ENCODE peak calls at places on chromosomes 3 and 15, in nine cellular contexts. F, G, L, Y, B, X, J, E and P are unnamed samples.

GRCh38 chr3:46908986-46909534 is 31.5 kb downstream of the PTH1R start:
- DNase-seq in F (no peak), G (no peak), L (no peak), Y (no peak), B (no peak), X (no peak), J (no peak), E (no peak), P (no peak)

GRCh38 chr15:45084163-45084562 is 29.8 kb downstream of the DUOX2 start:
- DNase-seq in F (no peak), G (no peak), L (no peak), Y (no peak), B (no peak), X (no peak), J (no peak), E (no peak), P (no peak)

GRCh38 chr15:65332662-65333440 is 28.4 kb downstream of the RNU5B-1 start:
- DNase-seq in F (no peak), G (no peak), L (no peak), Y (no peak), B (no peak), X (no peak), J (no peak), E (no peak), P (no peak)

GRCh38 chr3:62371735-62372591 is 1.4 kb downstream of the FEZF2 start:
- DNase-seq in F (no peak), G (no peak), L (no peak), Y (no peak), B (no peak), X (no peak), J (no peak), E (no peak), P (peak)

GRCh38 chr3:152835311-152836102 is 576 bp downstream of the P2RY1 start:
- DNase-seq in F (peak), G (peak), L (peak), Y (no peak), B (no peak), X (no peak), J (no peak), E (no peak), P (peak)

GRCh38 chr15:56805466-56806146 is 72.3 kb upstream of the ZNF280D start:
- DNase-seq in F (no peak), G (peak), L (peak), Y (no peak), B (no peak), X (no peak), J (no peak), E (no peak), P (peak)

GRCh38 chr3:19457449-19457848 is 309.1 kb downstream of the KCNH8 start:
- DNase-seq in F (no peak), G (no peak), L (peak), Y (no peak), B (no peak), X (no peak), J (no peak), E (no peak), P (no peak)

GRCh38 chr3:55270976-55271375 is 216.1 kb downstream of the WNT5A start:
- DNase-seq in F (no peak), G (peak), L (no peak), Y (no peak), B (no peak), X (no peak), J (no peak), E (no peak), P (peak)

GRCh38 chr3:186458306-186459107 is 85.7 kb downstream of the CRYGS start:
- DNase-seq in F (no peak), G (no peak), L (peak), Y (no peak), B (no peak), X (no peak), J (no peak), E (no peak), P (no peak)

GRCh38 chr3:181941250-181941649 is 229.5 kb downstream of the SOX2 start:
- DNase-seq in F (no peak), G (no peak), L (no peak), Y (no peak), B (no peak), X (no peak), J (no peak), E (no peak), P (no peak)

GRCh38 chr3:156395961-156396700 is 158.8 kb downstream of the SSR3 start:
- DNase-seq in F (no peak), G (peak), L (peak), Y (no peak), B (no peak), X (no peak), J (no peak), E (no peak), P (peak)

GRCh38 chr3:187983484-187984124 is 170.4 kb upstream of the LPP start:
- DNase-seq in F (no peak), G (no peak), L (no peak), Y (no peak), B (no peak), X (no peak), J (no peak), E (no peak), P (peak)

GRCh38 chr3:184338538-184338945 is 1.1 kb downstream of the FAM131A start:
- DNase-seq in F (peak), G (peak), L (peak), Y (peak), B (no peak), X (peak), J (no peak), E (no peak), P (peak)

GRCh38 chr15:80234883-80235282 is 17.1 kb downstream of the CTXND1 start:
- DNase-seq in F (no peak), G (peak), L (no peak), Y (no peak), B (no peak), X (peak), J (no peak), E (peak), P (peak)

GRCh38 chr3:24164967-24165366 is 219.9 kb downstream of the NR1D2 start:
- DNase-seq in F (no peak), G (no peak), L (no peak), Y (no peak), B (no peak), X (no peak), J (no peak), E (no peak), P (no peak)

GRCh38 chr15:101528917-101529299 is 39.4 kb upstream of the PCSK6 start:
- DNase-seq in F (no peak), G (no peak), L (no peak), Y (no peak), B (no peak), X (no peak), J (no peak), E (no peak), P (no peak)

GRCh38 chr3:65545429-65545828 is 493.3 kb downstream of the MAGI1 start:
- DNase-seq in F (no peak), G (peak), L (peak), Y (no peak), B (no peak), X (no peak), J (no peak), E (no peak), P (peak)

GRCh38 chr3:196712514-196713413 is 587 bp downstream of the PIGX start:
- DNase-seq in F (peak), G (peak), L (peak), Y (peak), B (peak), X (peak), J (peak), E (peak), P (peak)

GRCh38 chr15:78988361-78988911 is 43.6 kb upstream of the CTSH start:
- DNase-seq in F (peak), G (peak), L (peak), Y (no peak), B (no peak), X (no peak), J (no peak), E (no peak), P (peak)

GRCh38 chr3:88203537-88204143 is 53.9 kb downstream of the C3orf38 start:
- DNase-seq in F (peak), G (peak), L (peak), Y (peak), B (peak), X (no peak), J (no peak), E (peak), P (peak)

GRCh38 chr15:90934949-90935751 is at the start of gene UNC45A:
- DNase-seq in F (peak), G (peak), L (peak), Y (peak), B (peak), X (peak), J (peak), E (peak), P (peak)

GRCh38 chr3:170470063-170471006 is 51.7 kb downstream of the CLDN11 start:
- DNase-seq in F (peak), G (peak), L (no peak), Y (peak), B (no peak), X (peak), J (no peak), E (no peak), P (peak)

GRCh38 chr3:184791134-184791533 is 20.8 kb upstream of the VPS8 start:
- DNase-seq in F (no peak), G (no peak), L (no peak), Y (no peak), B (no peak), X (peak), J (no peak), E (no peak), P (no peak)

GRCh38 chr3:152257246-152258074 is 11.3 kb upstream of the MBNL1 start:
- DNase-seq in F (no peak), G (peak), L (no peak), Y (no peak), B (no peak), X (no peak), J (no peak), E (no peak), P (no peak)

GRCh38 chr3:112302881-112303761 is 9.1 kb upstream of the SLC9C1 start:
- DNase-seq in F (no peak), G (peak), L (no peak), Y (peak), B (no peak), X (no peak), J (no peak), E (no peak), P (no peak)

GRCh38 chr3:82595530-82595929 is 834.1 kb upstream of the GBE1 start:
- DNase-seq in F (no peak), G (no peak), L (no peak), Y (no peak), B (no peak), X (no peak), J (no peak), E (no peak), P (no peak)

GRCh38 chr15:92328207-92328606 is 65.5 kb upstream of the ST8SIA2 start:
- DNase-seq in F (no peak), G (no peak), L (no peak), Y (no peak), B (no peak), X (no peak), J (no peak), E (no peak), P (peak)

GRCh38 chr3:38521391-38521987 is 25.3 kb downstream of the EXOG start:
- DNase-seq in F (peak), G (peak), L (peak), Y (peak), B (peak), X (peak), J (peak), E (peak), P (peak)

GRCh38 chr15:40217166-40217785 is 21.6 kb upstream of the PAK6 start:
- DNase-seq in F (peak), G (peak), L (peak), Y (peak), B (peak), X (peak), J (peak), E (no peak), P (peak)

GRCh38 chr3:68666409-68667193 is 265.7 kb downstream of the TAFA4 start:
- DNase-seq in F (no peak), G (no peak), L (peak), Y (no peak), B (no peak), X (no peak), J (no peak), E (no peak), P (no peak)

GRCh38 chr3:181725830-181726229 is 14.1 kb downstream of the SOX2 start:
- DNase-seq in F (no peak), G (no peak), L (no peak), Y (no peak), B (no peak), X (no peak), J (no peak), E (no peak), P (no peak)

GRCh38 chr15:72536506-72536905 is 62.4 kb downstream of the ARIH1 start:
- DNase-seq in F (no peak), G (peak), L (no peak), Y (no peak), B (no peak), X (no peak), J (no peak), E (no peak), P (no peak)

GRCh38 chr3:49908378-49909199 is 4.9 kb upstream of the MST1R start:
- DNase-seq in F (no peak), G (no peak), L (no peak), Y (no peak), B (no peak), X (no peak), J (no peak), E (no peak), P (no peak)

GRCh38 chr3:182794806-182795369 is 1.6 kb downstream of the ATP11B start:
- DNase-seq in F (no peak), G (no peak), L (no peak), Y (no peak), B (no peak), X (no peak), J (no peak), E (no peak), P (peak)

GRCh38 chr3:112321867-112322652 is 10.9 kb upstream of the CD200 start:
- DNase-seq in F (no peak), G (no peak), L (no peak), Y (no peak), B (no peak), X (no peak), J (no peak), E (no peak), P (no peak)